ENCODE peak calls at places on chromosomes 4 and X, in four cellular contexts. One of them, this sample, is unnamed.

GRCh38 chr4:107689912-107690587 is 30.0 kb downstream of the PAPSS1 start:
- DNase-seq in Ammon's horn: no peak
- DNase-seq in activated T-helper 1 cell treated with Interleukin-2 at 50 U/mL for 16 hours: no peak
- DNase-seq in left lung: no peak
- DNase-seq in this sample: no peak

GRCh38 chr4:164423819-164424218 is 330.1 kb upstream of the SMIM31 start:
- DNase-seq in Ammon's horn: no peak
- DNase-seq in activated T-helper 1 cell treated with Interleukin-2 at 50 U/mL for 16 hours: no peak
- DNase-seq in left lung: no peak
- DNase-seq in this sample: no peak

GRCh38 chr4:185764880-185765279 is 47.1 kb downstream of the SORBS2 start:
- DNase-seq in Ammon's horn: no peak
- DNase-seq in activated T-helper 1 cell treated with Interleukin-2 at 50 U/mL for 16 hours: no peak
- DNase-seq in left lung: no peak
- DNase-seq in this sample: no peak

GRCh38 chrX:107924136-107924746 is 57.9 kb downstream of the TEX13B start:
- DNase-seq in Ammon's horn: no peak
- DNase-seq in activated T-helper 1 cell treated with Interleukin-2 at 50 U/mL for 16 hours: no peak
- DNase-seq in left lung: no peak
- DNase-seq in this sample: no peak

GRCh38 chr4:20362148-20362547 is 110.4 kb downstream of the SLIT2 start:
- DNase-seq in Ammon's horn: no peak
- DNase-seq in activated T-helper 1 cell treated with Interleukin-2 at 50 U/mL for 16 hours: no peak
- DNase-seq in left lung: no peak
- DNase-seq in this sample: no peak

GRCh38 chr4:13541720-13542576 is 2.4 kb downstream of the NKX3-2 start:
- DNase-seq in Ammon's horn: no peak
- DNase-seq in activated T-helper 1 cell treated with Interleukin-2 at 50 U/mL for 16 hours: no peak
- DNase-seq in left lung: peak; percentile 84
- DNase-seq in this sample: no peak

GRCh38 chrX:143768976-143769375 is 48.4 kb upstream of the SPANXN2 start:
- DNase-seq in Ammon's horn: no peak
- DNase-seq in activated T-helper 1 cell treated with Interleukin-2 at 50 U/mL for 16 hours: no peak
- DNase-seq in left lung: no peak
- DNase-seq in this sample: no peak

GRCh38 chr4:33060873-33061542 is 2340.8 kb downstream of the PCDH7 start:
- DNase-seq in Ammon's horn: peak; percentile 65
- DNase-seq in activated T-helper 1 cell treated with Interleukin-2 at 50 U/mL for 16 hours: no peak
- DNase-seq in left lung: no peak
- DNase-seq in this sample: no peak

GRCh38 chrX:30831082-30831481 is 58.0 kb downstream of the TAB3 start:
- DNase-seq in Ammon's horn: no peak
- DNase-seq in activated T-helper 1 cell treated with Interleukin-2 at 50 U/mL for 16 hours: no peak
- DNase-seq in left lung: no peak
- DNase-seq in this sample: no peak

GRCh38 chr4:8506373-8507250 is 66.0 kb downstream of the TRMT44 start:
- DNase-seq in Ammon's horn: peak; percentile 55
- DNase-seq in activated T-helper 1 cell treated with Interleukin-2 at 50 U/mL for 16 hours: no peak
- DNase-seq in left lung: no peak
- DNase-seq in this sample: no peak

GRCh38 chrX:39609941-39610340 is 487.8 kb downstream of the BCOR start:
- DNase-seq in Ammon's horn: no peak
- DNase-seq in activated T-helper 1 cell treated with Interleukin-2 at 50 U/mL for 16 hours: no peak
- DNase-seq in left lung: no peak
- DNase-seq in this sample: no peak

GRCh38 chr4:8731364-8731763 is 138.8 kb downstream of the CPZ start:
- DNase-seq in Ammon's horn: no peak
- DNase-seq in activated T-helper 1 cell treated with Interleukin-2 at 50 U/mL for 16 hours: no peak
- DNase-seq in left lung: no peak
- DNase-seq in this sample: no peak

GRCh38 chr4:122992111-122992510 is 69.7 kb upstream of the NUDT6 start:
- DNase-seq in Ammon's horn: no peak
- DNase-seq in activated T-helper 1 cell treated with Interleukin-2 at 50 U/mL for 16 hours: no peak
- DNase-seq in left lung: no peak
- DNase-seq in this sample: no peak

GRCh38 chr4:41377196-41377595 is 120.5 kb downstream of the UCHL1 start:
- DNase-seq in Ammon's horn: no peak
- DNase-seq in activated T-helper 1 cell treated with Interleukin-2 at 50 U/mL for 16 hours: no peak
- DNase-seq in left lung: no peak
- DNase-seq in this sample: no peak

GRCh38 chrX:150258463-150259430 is 104.4 kb upstream of the MAMLD1 start:
- DNase-seq in Ammon's horn: no peak
- DNase-seq in activated T-helper 1 cell treated with Interleukin-2 at 50 U/mL for 16 hours: no peak
- DNase-seq in left lung: no peak
- DNase-seq in this sample: no peak

GRCh38 chrX:97563531-97564133 is 679.9 kb downstream of the RPA4 start:
- DNase-seq in Ammon's horn: peak; percentile 52
- DNase-seq in activated T-helper 1 cell treated with Interleukin-2 at 50 U/mL for 16 hours: peak; percentile 1
- DNase-seq in left lung: no peak
- DNase-seq in this sample: peak; percentile 26

GRCh38 chr4:4182835-4183568 is 43.7 kb downstream of the OTOP1 start:
- DNase-seq in Ammon's horn: no peak
- DNase-seq in activated T-helper 1 cell treated with Interleukin-2 at 50 U/mL for 16 hours: no peak
- DNase-seq in left lung: no peak
- DNase-seq in this sample: no peak

GRCh38 chr4:70728096-70728495 is 6.3 kb downstream of the RUFY3 start:
- DNase-seq in Ammon's horn: peak; percentile 49
- DNase-seq in activated T-helper 1 cell treated with Interleukin-2 at 50 U/mL for 16 hours: no peak
- DNase-seq in left lung: no peak
- DNase-seq in this sample: no peak

GRCh38 chr4:4549534-4549933 is 7.7 kb upstream of the STX18 start:
- DNase-seq in Ammon's horn: no peak
- DNase-seq in activated T-helper 1 cell treated with Interleukin-2 at 50 U/mL for 16 hours: no peak
- DNase-seq in left lung: no peak
- DNase-seq in this sample: no peak

GRCh38 chr4:11700751-11701226 is 272.1 kb upstream of the HS3ST1 start:
- DNase-seq in Ammon's horn: no peak
- DNase-seq in activated T-helper 1 cell treated with Interleukin-2 at 50 U/mL for 16 hours: no peak
- DNase-seq in left lung: peak; percentile 6
- DNase-seq in this sample: no peak

GRCh38 chr4:41692717-41693345 is 55.7 kb downstream of the PHOX2B start:
- DNase-seq in Ammon's horn: peak; percentile 68
- DNase-seq in activated T-helper 1 cell treated with Interleukin-2 at 50 U/mL for 16 hours: no peak
- DNase-seq in left lung: no peak
- DNase-seq in this sample: no peak

GRCh38 chr4:148740701-148741100 is 298.5 kb upstream of the NR3C2 start:
- DNase-seq in Ammon's horn: no peak
- DNase-seq in activated T-helper 1 cell treated with Interleukin-2 at 50 U/mL for 16 hours: no peak
- DNase-seq in left lung: peak; percentile 24
- DNase-seq in this sample: no peak

GRCh38 chrX:53445977-53446376 is 11.8 kb upstream of the HSD17B10 start:
- DNase-seq in Ammon's horn: peak; percentile 10
- DNase-seq in activated T-helper 1 cell treated with Interleukin-2 at 50 U/mL for 16 hours: no peak
- DNase-seq in left lung: no peak
- DNase-seq in this sample: peak; percentile 27

GRCh38 chrX:11724122-11725017 is 33.7 kb upstream of the MSL3 start:
- DNase-seq in Ammon's horn: peak; percentile 14
- DNase-seq in activated T-helper 1 cell treated with Interleukin-2 at 50 U/mL for 16 hours: no peak
- DNase-seq in left lung: no peak
- DNase-seq in this sample: no peak

GRCh38 chrX:155313766-155314165 is 20.6 kb downstream of the CLIC2 start:
- DNase-seq in Ammon's horn: no peak
- DNase-seq in activated T-helper 1 cell treated with Interleukin-2 at 50 U/mL for 16 hours: no peak
- DNase-seq in left lung: no peak
- DNase-seq in this sample: no peak

GRCh38 chr4:153822316-153822715 is 33.4 kb upstream of the SFRP2 start:
- DNase-seq in Ammon's horn: no peak
- DNase-seq in activated T-helper 1 cell treated with Interleukin-2 at 50 U/mL for 16 hours: no peak
- DNase-seq in left lung: no peak
- DNase-seq in this sample: no peak

GRCh38 chrX:39891781-39892180 is 206.0 kb downstream of the BCOR start:
- DNase-seq in Ammon's horn: no peak
- DNase-seq in activated T-helper 1 cell treated with Interleukin-2 at 50 U/mL for 16 hours: no peak
- DNase-seq in left lung: no peak
- DNase-seq in this sample: no peak

GRCh38 chrX:120463241-120463640 is 5.9 kb downstream of the LAMP2 start:
- DNase-seq in Ammon's horn: peak; percentile 56
- DNase-seq in activated T-helper 1 cell treated with Interleukin-2 at 50 U/mL for 16 hours: no peak
- DNase-seq in left lung: no peak
- DNase-seq in this sample: no peak

GRCh38 chr4:22607382-22607781 is 85.4 kb upstream of the GBA3 start:
- DNase-seq in Ammon's horn: peak; percentile 44
- DNase-seq in activated T-helper 1 cell treated with Interleukin-2 at 50 U/mL for 16 hours: no peak
- DNase-seq in left lung: peak; percentile 47
- DNase-seq in this sample: peak; percentile 44

GRCh38 chr4:1540601-1541375 is 134.5 kb upstream of the NKX1-1 start:
- DNase-seq in Ammon's horn: no peak
- DNase-seq in activated T-helper 1 cell treated with Interleukin-2 at 50 U/mL for 16 hours: no peak
- DNase-seq in left lung: peak; percentile 77
- DNase-seq in this sample: no peak

GRCh38 chr4:157045507-157046127 is 30.3 kb upstream of the GLRB start:
- DNase-seq in Ammon's horn: peak; percentile 79
- DNase-seq in activated T-helper 1 cell treated with Interleukin-2 at 50 U/mL for 16 hours: no peak
- DNase-seq in left lung: no peak
- DNase-seq in this sample: no peak

GRCh38 chr4:18214656-18215055 is 193.1 kb upstream of the LCORL start:
- DNase-seq in Ammon's horn: no peak
- DNase-seq in activated T-helper 1 cell treated with Interleukin-2 at 50 U/mL for 16 hours: no peak
- DNase-seq in left lung: no peak
- DNase-seq in this sample: no peak

This sample was measured in CD4-positive, alpha-beta T cell.